ENCODE peak calls at places on chromosome 14, in nine cellular contexts. B is activated T-helper 9 cell treated with anti-CD3 and anti-CD28 coated beads, Interleukin-2, amount 50 U/mL, for 16 hours; Q is HuH-7; L is adrenal gland; E is NK-92 treated with Interleukin-12 subunit alpha and Interleukin-12 subunit beta, amount 100 ng/mL, for 24 hours; O is stimulated activated CD8-positive, alpha-beta memory T cell treated with anti-CD3 and anti-CD28 coated beads, Interleukin-12 subunit alpha, Interleukin-12 subunit beta, amount 100 ng/mL, for 4 hours; D is tibial artery; P is COR-L47; U is activated T-cell treated with anti-CD3 and anti-CD28 coated beads for 48 hours. I is an unnamed sample.

GRCh38 chr14:49206832-49207231 is 379.3 kb downstream of the RPS29 start:
- DNase-seq in B (no peak), Q (no peak), L (no peak), E (no peak), O (no peak), D (no peak), P (no peak), U (no peak), I (no peak)

GRCh38 chr14:92922883-92923743 is at the start of gene CHGA:
- DNase-seq in B (peak), Q (peak), L (peak), E (no peak), O (no peak), D (no peak), P (peak), U (peak), I (peak)

GRCh38 chr14:71529855-71530254 is 402.4 kb upstream of the RGS6 start:
- DNase-seq in B (no peak), Q (no peak), L (peak), E (no peak), O (no peak), D (peak), P (no peak), U (no peak), I (peak)

GRCh38 chr14:51822499-51822898 is 37.9 kb upstream of the GNG2 start:
- DNase-seq in B (no peak), Q (no peak), L (no peak), E (no peak), O (no peak), D (no peak), P (no peak), U (no peak), I (no peak)

GRCh38 chr14:53153702-53154112 is 584 bp upstream of the DDHD1 start:
- DNase-seq in B (no peak), Q (no peak), L (no peak), E (no peak), O (no peak), D (no peak), P (no peak), U (no peak), I (no peak)

GRCh38 chr14:31208546-31209424 is 1.2 kb upstream of the HECTD1 start:
- DNase-seq in B (no peak), Q (no peak), L (no peak), E (no peak), O (no peak), D (no peak), P (no peak), U (no peak), I (no peak)

GRCh38 chr14:92586001-92586947 is 72.7 kb downstream of the RIN3 start:
- DNase-seq in B (no peak), Q (no peak), L (peak), E (peak), O (no peak), D (peak), P (no peak), U (no peak), I (no peak)

GRCh38 chr14:106436310-106436905 is 910.0 kb downstream of the TMEM121 start:
- DNase-seq in B (peak), Q (peak), L (peak), E (peak), O (peak), D (no peak), P (peak), U (peak), I (peak)

GRCh38 chr14:95490727-95491451 is 25.6 kb downstream of the SYNE3 start:
- DNase-seq in B (no peak), Q (no peak), L (no peak), E (no peak), O (no peak), D (peak), P (no peak), U (no peak), I (no peak)

GRCh38 chr14:72909163-72909562 is 15.3 kb upstream of the DPF3 start:
- DNase-seq in B (no peak), Q (no peak), L (no peak), E (no peak), O (no peak), D (no peak), P (no peak), U (no peak), I (no peak)

GRCh38 chr14:65222434-65222833 is 120.1 kb upstream of the MAX start:
- DNase-seq in B (peak), Q (peak), L (peak), E (no peak), O (peak), D (no peak), P (peak), U (peak), I (peak)

GRCh38 chr14:68124050-68124449 is 304.5 kb downstream of the RAD51B start:
- DNase-seq in B (no peak), Q (no peak), L (no peak), E (no peak), O (no peak), D (no peak), P (no peak), U (no peak), I (no peak)

GRCh38 chr14:38278035-38278434 is 22.1 kb upstream of the CLEC14A start:
- DNase-seq in B (no peak), Q (no peak), L (no peak), E (no peak), O (no peak), D (no peak), P (no peak), U (no peak), I (no peak)

GRCh38 chr14:22185191-22185590 is 403.8 kb downstream of the DAD1 start:
- DNase-seq in B (no peak), Q (no peak), L (no peak), E (no peak), O (no peak), D (no peak), P (no peak), U (no peak), I (no peak)

GRCh38 chr14:91509878-91510170 is 286 bp downstream of the PPP4R3A start:
- DNase-seq in B (no peak), Q (no peak), L (no peak), E (no peak), O (no peak), D (no peak), P (no peak), U (no peak), I (no peak)

GRCh38 chr14:89540830-89541470 is 123.9 kb upstream of the FOXN3 start:
- DNase-seq in B (no peak), Q (no peak), L (no peak), E (no peak), O (no peak), D (no peak), P (no peak), U (no peak), I (no peak)

GRCh38 chr14:51028851-51029754 is 65.8 kb downstream of the TRIM9 start:
- DNase-seq in B (no peak), Q (no peak), L (no peak), E (no peak), O (no peak), D (no peak), P (no peak), U (no peak), I (no peak)

GRCh38 chr14:42469637-42470426 is 863.2 kb downstream of the LRFN5 start:
- DNase-seq in B (no peak), Q (no peak), L (no peak), E (no peak), O (no peak), D (no peak), P (no peak), U (no peak), I (no peak)

GRCh38 chr14:71728386-71728785 is 203.8 kb upstream of the RGS6 start:
- DNase-seq in B (no peak), Q (no peak), L (no peak), E (no peak), O (no peak), D (no peak), P (no peak), U (no peak), I (no peak)

GRCh38 chr14:53470351-53471043 is 317.4 kb upstream of the DDHD1 start:
- DNase-seq in B (no peak), Q (no peak), L (peak), E (no peak), O (no peak), D (no peak), P (no peak), U (no peak), I (no peak)

GRCh38 chr14:52769889-52770288 is 21.5 kb downstream of the GNPNAT1 start:
- DNase-seq in B (no peak), Q (no peak), L (no peak), E (no peak), O (no peak), D (no peak), P (no peak), U (no peak), I (no peak)

GRCh38 chr14:51442513-51443175 is 202.6 kb downstream of the TMX1 start:
- DNase-seq in B (no peak), Q (no peak), L (no peak), E (no peak), O (no peak), D (no peak), P (no peak), U (no peak), I (no peak)

GRCh38 chr14:36580856-36581831 is 1.3 kb downstream of the NKX2-8 start:
- DNase-seq in B (no peak), Q (no peak), L (no peak), E (no peak), O (no peak), D (no peak), P (peak), U (no peak), I (peak)

GRCh38 chr14:29926701-29927595 is 699 bp downstream of the PRKD1 start:
- DNase-seq in B (no peak), Q (peak), L (peak), E (no peak), O (no peak), D (peak), P (peak), U (no peak), I (no peak)

GRCh38 chr14:55430024-55430690 is 10.3 kb downstream of the TBPL2 start:
- DNase-seq in B (no peak), Q (peak), L (no peak), E (peak), O (no peak), D (no peak), P (peak), U (no peak), I (peak)

GRCh38 chr14:22888662-22889061 is 5.6 kb downstream of the REM2 start:
- DNase-seq in B (no peak), Q (no peak), L (no peak), E (no peak), O (no peak), D (no peak), P (no peak), U (no peak), I (no peak)

GRCh38 chr14:21320913-21321312 is 41.0 kb downstream of the RPGRIP1 start:
- DNase-seq in B (no peak), Q (no peak), L (no peak), E (no peak), O (no peak), D (no peak), P (no peak), U (no peak), I (no peak)

GRCh38 chr14:51370758-51371386 is 130.8 kb downstream of the TMX1 start:
- DNase-seq in B (no peak), Q (no peak), L (no peak), E (no peak), O (no peak), D (no peak), P (no peak), U (no peak), I (no peak)

GRCh38 chr14:50726372-50727107 is 58.4 kb upstream of the SAV1 start:
- DNase-seq in B (no peak), Q (no peak), L (no peak), E (no peak), O (no peak), D (no peak), P (no peak), U (no peak), I (no peak)

GRCh38 chr14:41187868-41188267 is 418.8 kb upstream of the LRFN5 start:
- DNase-seq in B (no peak), Q (no peak), L (no peak), E (no peak), O (no peak), D (no peak), P (no peak), U (no peak), I (no peak)

GRCh38 chr14:59583755-59584154 is 7.1 kb upstream of the CCDC175 start:
- DNase-seq in B (no peak), Q (no peak), L (no peak), E (no peak), O (no peak), D (no peak), P (no peak), U (no peak), I (no peak)

GRCh38 chr14:22819191-22819988 is 4.2 kb upstream of the SLC7A7 start:
- DNase-seq in B (no peak), Q (no peak), L (no peak), E (no peak), O (no peak), D (peak), P (no peak), U (no peak), I (no peak)

GRCh38 chr14:72318648-72319047 is 386.4 kb downstream of the RGS6 start:
- DNase-seq in B (no peak), Q (peak), L (no peak), E (no peak), O (no peak), D (no peak), P (no peak), U (no peak), I (no peak)

GRCh38 chr14:100575266-100575995 is 11.8 kb downstream of the BEGAIN start:
- DNase-seq in B (no peak), Q (no peak), L (no peak), E (no peak), O (no peak), D (no peak), P (no peak), U (no peak), I (no peak)

GRCh38 chr14:24297190-24297964 is 2.2 kb downstream of the DHRS1 start:
- DNase-seq in B (no peak), Q (peak), L (no peak), E (no peak), O (no peak), D (no peak), P (peak), U (no peak), I (no peak)

GRCh38 chr14:98808494-98809407 is 463.2 kb downstream of the BCL11B start:
- DNase-seq in B (no peak), Q (no peak), L (no peak), E (no peak), O (no peak), D (no peak), P (no peak), U (no peak), I (no peak)

GRCh38 chr14:69715725-69716482 is 51.0 kb upstream of the SRSF5 start:
- DNase-seq in B (no peak), Q (no peak), L (peak), E (no peak), O (no peak), D (peak), P (peak), U (no peak), I (peak)

GRCh38 chr14:60396718-60397343 is 89.0 kb downstream of the C14orf39 start:
- DNase-seq in B (no peak), Q (no peak), L (no peak), E (no peak), O (no peak), D (no peak), P (no peak), U (no peak), I (no peak)

GRCh38 chr14:84646791-84647500 is 883.0 kb upstream of the FLRT2 start:
- DNase-seq in B (no peak), Q (no peak), L (no peak), E (no peak), O (no peak), D (no peak), P (no peak), U (no peak), I (no peak)